ENCODE peak calls at places on chromosomes 12 and 14, in ten cellular contexts. I, Y, Z, O, T, B, C, R, W and D are unnamed samples.

GRCh38 chr12:121829250-121829918 is 25.6 kb downstream of the SETD1B start:
- DNase-seq in W (no peak), C (no peak), B (no peak), T (no peak), R (no peak), Z (no peak), O (no peak), Y (no peak), I (no peak), D (no peak)

GRCh38 chr14:39395555-39396254 is 36.5 kb downstream of the FBXO33 start:
- DNase-seq in T (no peak), B (no peak), I (peak; percentile 13), W (no peak), Y (peak; percentile 39), Z (no peak), C (no peak), R (no peak), O (peak; percentile 16), D (peak; percentile 36)

GRCh38 chr12:25784669-25785068 is 173.8 kb upstream of the RASSF8 start:
- DNase-seq in C (no peak), Z (no peak), R (no peak), T (no peak), Y (no peak), I (no peak), O (no peak), B (no peak), W (no peak), D (no peak)

GRCh38 chr12:78177298-78177697 is 346.6 kb downstream of the NAV3 start:
- DNase-seq in R (no peak), I (no peak), T (no peak), Y (no peak), C (no peak), B (no peak), O (no peak), Z (no peak), W (no peak), D (no peak)

GRCh38 chr12:128840862-128841468 is 12.3 kb upstream of the GLT1D1 start:
- DNase-seq in Z (no peak), O (no peak), T (no peak), W (no peak), B (no peak), R (no peak), C (no peak), I (no peak), Y (no peak), D (no peak)

GRCh38 chr14:54754116-54754622 is 148.5 kb downstream of the GCH1 start:
- DNase-seq in W (no peak), Y (no peak), C (no peak), O (no peak), R (no peak), B (no peak), Z (no peak), T (no peak), I (no peak), D (no peak)

GRCh38 chr14:20456971-20457370 is 1.9 kb downstream of the APEX1 start:
- DNase-seq in C (no peak), R (no peak), Z (peak; percentile 63), O (no peak), I (no peak), T (no peak), W (no peak), Y (no peak), B (no peak), D (no peak)

GRCh38 chr12:12734561-12735071 is 17.4 kb downstream of the CDKN1B start:
- DNase-seq in B (no peak), C (no peak), I (no peak), W (no peak), Y (peak; percentile 39), O (peak; percentile 39), Z (no peak), R (no peak), T (no peak), D (peak; percentile 73)

GRCh38 chr14:100890451-100890850 is 13.1 kb downstream of the RTL1 start:
- DNase-seq in W (no peak), O (no peak), Z (peak; percentile 47), I (no peak), T (no peak), B (no peak), C (no peak), Y (no peak), R (peak; percentile 46), D (no peak)

GRCh38 chr14:95701846-95702221 is 12.1 kb downstream of the TCL1A start:
- DNase-seq in R (no peak), C (no peak), W (peak; percentile 6), Z (no peak), T (no peak), I (no peak), B (no peak), O (peak; percentile 2), Y (no peak), D (peak; percentile 11)

GRCh38 chr12:10722502-10722904 is 620 bp downstream of the YBX3 start:
- DNase-seq in B (peak; percentile 79), T (peak; percentile 50), O (peak; percentile 56), R (peak; percentile 85), C (peak; percentile 10), I (peak; percentile 66), Z (peak; percentile 89), Y (peak; percentile 71), W (peak; percentile 78), D (peak; percentile 61)

GRCh38 chr12:84862190-84862589 is 50.4 kb downstream of the SLC6A15 start:
- DNase-seq in T (no peak), I (no peak), O (no peak), Y (no peak), B (no peak), W (no peak), C (peak; percentile 31), R (no peak), Z (no peak), D (peak; percentile 24)

GRCh38 chr12:57012600-57013465 is 3.5 kb downstream of the TAC3 start:
- DNase-seq in Y (no peak), W (no peak), R (no peak), I (no peak), Z (no peak), O (no peak), B (no peak), C (no peak), T (peak; percentile 43), D (no peak)

GRCh38 chr12:12024958-12025682 is 45.6 kb upstream of the BCL2L14 start:
- DNase-seq in B (no peak), R (no peak), I (peak; percentile 30), O (no peak), C (no peak), Z (no peak), W (no peak), T (no peak), Y (no peak), D (no peak)

GRCh38 chr14:98444077-98444476 is 827.9 kb downstream of the BCL11B start:
- DNase-seq in I (no peak), C (no peak), O (no peak), Y (no peak), T (no peak), B (no peak), Z (no peak), W (no peak), R (no peak), D (no peak)

GRCh38 chr12:54431911-54432814 is 13.1 kb upstream of the ITGA5 start:
- DNase-seq in I (peak; percentile 61), W (no peak), O (peak; percentile 92), C (peak; percentile 42), B (no peak), Z (peak; percentile 93), Y (peak; percentile 86), R (peak; percentile 86), T (no peak), D (peak; percentile 97)